ENCODE peak calls at places on chromosome 7, in four cellular contexts. Y, Z, U and F are unnamed samples.

GRCh38 chr7:104366390-104366789 is 38.0 kb downstream of the LHFPL3 start:
- DNase-seq in U (no peak), Z (no peak), Y (no peak), F (no peak)

GRCh38 chr7:121595949-121596692 is 200.0 kb upstream of the FAM3C start:
- DNase-seq in Y (no peak), Z (no peak), U (no peak), F (no peak)

GRCh38 chr7:77765906-77766800 is 32.1 kb downstream of the TMEM60 start:
- DNase-seq in Z (peak), Y (no peak), U (no peak), F (no peak)

GRCh38 chr7:25947669-25948516 is 204.1 kb upstream of the NFE2L3 start:
- DNase-seq in Y (no peak), U (no peak), Z (no peak), F (no peak)

GRCh38 chr7:138407792-138408191 is 52.3 kb upstream of the TRIM24 start:
- DNase-seq in Y (no peak), U (no peak), Z (no peak), F (no peak)

GRCh38 chr7:30166155-30166840 is 31.5 kb downstream of the MTURN start:
- DNase-seq in Y (no peak), Z (peak), U (no peak), F (no peak)

GRCh38 chr7:66296001-66296521 is 90.9 kb downstream of the TPST1 start:
- DNase-seq in Z (no peak), U (no peak), Y (no peak), F (no peak)

GRCh38 chr7:2287742-2288141 is 26.5 kb downstream of the SNX8 start:
- DNase-seq in U (no peak), Y (no peak), Z (no peak), F (no peak)

GRCh38 chr7:17681965-17682364 is 258.3 kb downstream of the SNX13 start:
- DNase-seq in Z (no peak), U (no peak), Y (no peak), F (no peak)

GRCh38 chr7:151310578-151310977 is 31.0 kb upstream of the NUB1 start:
- DNase-seq in Z (peak), U (no peak), Y (peak), F (no peak)

GRCh38 chr7:123355576-123356195 is 155.9 kb upstream of the SLC13A1 start:
- DNase-seq in U (no peak), Y (no peak), Z (peak), F (no peak)
- TF ChIP-seq CTCF in U (no peak), Y (no peak), Z (no peak), F (no peak)

GRCh38 chr7:100691676-100692577 is 2.1 kb downstream of the GIGYF1 start:
- DNase-seq in U (peak), Y (peak), Z (peak), F (peak)

GRCh38 chr7:100693312-100694195 is 496 bp downstream of the GIGYF1 start:
- DNase-seq in U (no peak), Z (no peak), Y (no peak), F (no peak)

GRCh38 chr7:100694196-100694745 is at the start of gene GIGYF1:
- DNase-seq in Y (peak), Z (peak), U (peak), F (peak)

GRCh38 chr7:100689230-100690135 is 4.6 kb downstream of the GIGYF1 start:
- DNase-seq in U (peak), Y (no peak), Z (no peak), F (no peak)

GRCh38 chr7:100692578-100692961 is 1.5 kb downstream of the GIGYF1 start:
- DNase-seq in Y (no peak), U (no peak), Z (no peak), F (no peak)
- H3K4me3 ChIP-seq in Y (peak), U (peak), Z (peak), F (peak)

DNA sequence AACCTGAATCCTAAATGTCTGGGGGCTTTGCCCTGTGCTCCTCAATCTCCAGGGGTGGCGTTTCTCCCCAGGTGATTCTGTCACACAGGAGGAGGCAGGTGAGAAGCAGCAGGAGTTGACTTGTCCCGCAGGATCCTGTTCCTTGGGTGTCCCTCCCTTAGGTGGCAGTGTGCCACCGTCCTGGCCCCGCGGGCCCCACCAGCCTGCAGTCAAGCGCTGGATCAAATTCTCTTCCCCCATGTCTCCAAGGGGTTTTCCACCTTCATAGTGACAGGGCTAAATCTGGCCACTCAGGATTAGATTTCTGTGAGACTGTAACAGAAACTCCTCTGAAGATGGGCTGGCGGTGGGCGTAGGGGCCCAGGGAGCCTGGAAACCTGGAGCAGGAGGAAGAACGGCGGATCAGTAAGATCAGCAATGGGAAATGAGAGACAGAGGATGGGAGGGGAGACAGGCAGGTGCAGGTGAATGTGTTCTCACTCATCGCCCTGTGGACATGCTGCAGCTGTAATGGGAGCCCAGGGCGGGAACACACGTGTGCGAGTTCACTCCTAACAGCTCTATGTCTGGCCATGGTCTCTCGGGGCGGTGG is 329.2 kb upstream of the COBL start:
- DNase-seq in Y (no peak), U (no peak), Z (no peak), F (no peak)
- TF ChIP-seq CTCF in Y (no peak), U (no peak), Z (no peak), F (no peak)

GRCh38 chr7:47232751-47233412 is 349.0 kb downstream of the TNS3 start:
- DNase-seq in U (no peak), Z (no peak), Y (no peak), F (no peak)
- H3K4me3 ChIP-seq in U (no peak), Z (no peak), Y (no peak), F (no peak)

DNA sequence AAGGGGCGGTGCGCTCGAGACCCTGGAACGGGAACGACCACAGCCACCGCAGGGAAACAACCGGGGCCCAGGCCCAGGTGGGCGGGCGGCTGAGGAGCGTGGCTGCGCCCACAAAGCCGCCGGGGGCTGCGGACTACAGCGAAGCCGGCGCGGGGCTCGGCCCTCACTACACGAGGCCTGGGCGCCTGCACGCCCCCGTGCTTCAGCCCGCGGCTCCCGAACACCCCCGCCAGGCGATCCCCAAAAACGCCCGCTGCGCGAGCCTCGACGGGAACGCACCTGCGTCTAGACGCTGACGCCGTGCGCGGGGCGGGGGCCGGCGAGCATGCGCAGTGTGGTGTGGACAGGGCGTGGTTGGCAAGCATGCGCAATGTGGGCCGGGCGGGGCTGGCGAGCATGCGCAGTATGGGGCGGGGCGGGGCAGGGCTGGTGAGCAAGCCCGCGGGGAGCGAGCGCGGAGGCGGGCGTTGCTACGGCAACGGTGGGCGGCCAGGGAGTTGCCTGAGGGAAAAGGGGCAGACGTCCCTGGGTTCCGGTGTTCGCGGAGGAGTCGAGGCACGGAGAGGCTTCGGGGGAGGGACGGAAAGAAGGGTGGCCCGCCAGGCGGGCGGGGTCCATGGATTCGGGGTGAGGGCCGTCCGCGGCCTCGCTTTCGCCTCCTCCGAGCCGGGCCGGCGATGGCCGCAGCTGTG is at the start of gene RNF32:
- DNase-seq in Y (peak), Z (peak), U (peak), F (no peak)
- TF ChIP-seq CTCF in Y (no peak), Z (no peak), U (no peak), F (no peak)

DNA sequence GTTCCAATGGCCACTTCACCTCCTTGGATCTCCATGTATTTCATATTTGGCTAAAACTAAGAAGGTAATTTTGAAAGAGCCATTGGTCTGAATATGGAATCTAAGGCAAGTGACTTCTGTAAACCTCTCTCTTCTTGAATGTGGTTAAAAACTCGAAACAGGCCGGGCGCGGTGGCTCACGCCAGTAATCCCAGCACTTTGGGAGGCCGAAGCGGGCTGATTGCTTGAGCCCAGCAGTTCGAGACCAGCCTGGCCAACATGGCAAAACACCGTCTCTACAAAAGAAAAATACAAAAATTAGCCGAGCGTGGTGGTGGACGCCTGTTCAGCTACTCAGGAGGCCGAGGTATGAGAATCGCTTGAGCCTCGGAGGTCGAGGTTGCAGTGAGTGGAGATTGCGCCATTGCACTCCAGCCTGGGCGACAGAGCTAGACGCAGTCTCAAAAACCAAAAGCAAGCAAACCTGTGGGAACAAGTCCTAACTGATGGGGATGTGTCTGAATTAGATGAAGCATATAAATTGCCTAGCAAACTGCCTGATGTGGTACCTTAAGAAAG is 2.2 kb downstream of the LANCL2 start:
- DNase-seq in U (no peak), Z (no peak), Y (no peak), F (no peak)
- H3K4me3 ChIP-seq in U (peak), Z (peak), Y (peak), F (peak)

DNA sequence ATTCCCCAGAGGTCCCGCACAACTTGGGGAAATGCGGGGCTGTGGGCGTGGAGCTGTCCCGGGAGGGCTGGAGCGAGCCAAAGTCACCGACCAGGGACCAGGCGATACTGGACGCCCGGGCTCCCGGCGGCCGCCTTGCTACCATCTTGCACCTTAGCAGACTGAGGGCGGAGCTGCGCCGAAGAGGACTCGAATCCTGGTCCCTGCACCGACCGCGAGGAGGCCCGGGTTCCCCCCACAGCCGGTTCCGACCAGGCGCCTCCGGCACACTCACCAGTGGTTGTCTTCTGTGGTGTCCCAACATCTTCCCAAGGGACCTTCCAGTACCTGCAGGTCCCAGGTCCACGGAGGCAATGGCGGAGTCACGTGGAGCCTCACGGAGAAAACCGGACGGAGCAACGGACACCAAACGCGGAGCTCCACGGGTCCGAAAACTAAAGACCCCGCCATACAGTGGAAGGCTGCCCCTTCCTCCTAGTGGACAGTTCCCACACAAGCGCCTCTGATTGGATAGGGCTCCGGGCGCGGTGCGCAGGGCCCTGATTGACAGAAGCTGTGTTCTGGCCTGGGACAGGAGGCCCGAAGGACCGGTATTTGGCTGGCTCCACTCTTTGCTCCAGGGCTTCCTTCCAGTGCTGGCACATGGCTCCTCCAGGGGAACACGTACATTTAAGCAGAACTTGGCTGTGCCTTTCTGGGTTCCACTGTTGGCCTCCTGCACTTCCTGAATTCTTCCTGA is 124.6 kb upstream of the ZNF479 start:
- DNase-seq in Y (no peak), Z (no peak), U (no peak), F (no peak)
- TF ChIP-seq CTCF in Y (no peak), Z (no peak), U (no peak), F (no peak)

GRCh38 chr7:97119747-97120146 is 2.2 kb downstream of the SDHAF3 start:
- DNase-seq in Y (no peak), U (no peak), Z (no peak), F (no peak)
- H3K4me3 ChIP-seq in Y (no peak), U (no peak), Z (no peak), F (peak)

DNA sequence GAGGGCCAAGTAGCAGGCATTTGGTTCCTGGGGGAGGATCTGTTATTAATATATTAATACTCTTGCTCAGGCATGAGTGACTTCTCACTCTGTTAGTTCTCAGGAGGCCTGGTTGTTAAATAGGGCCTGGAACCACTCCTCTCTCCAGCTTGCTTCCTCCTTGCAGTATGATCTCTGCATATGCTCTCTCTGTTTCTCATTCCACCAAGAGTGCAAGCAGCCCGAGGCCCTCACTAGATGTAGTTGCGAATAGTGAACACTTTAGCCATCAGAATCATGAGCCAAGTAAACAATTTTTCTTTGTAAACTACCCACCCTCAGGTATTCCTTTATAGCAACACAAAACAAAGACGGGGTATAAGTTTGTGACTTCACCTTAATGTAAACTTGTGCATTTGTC is 784.3 kb downstream of the DNAJB9 start:
- DNase-seq in Y (no peak), Z (no peak), U (no peak), F (no peak)
- TF ChIP-seq CTCF in Y (no peak), Z (no peak), U (no peak), F (no peak)